ENCODE peak calls at places on chromosomes 12 and 14, in four cellular contexts. One of them, this sample, is unnamed.

GRCh38 chr14:73753887-73754880 is 40.0 kb upstream of the PNMA1 start:
- DNase-seq in neural progenitor cell: no peak
- DNase-seq in HCT116: no peak
- DNase-seq in uterus: no peak
- DNase-seq in this sample: no peak

GRCh38 chr14:90510208-90510607 is 113.4 kb downstream of the CALM1 start:
- DNase-seq in neural progenitor cell: no peak
- DNase-seq in HCT116: no peak
- DNase-seq in uterus: no peak
- DNase-seq in this sample: no peak

GRCh38 chr12:15212877-15213276 is 8.3 kb downstream of the RERG start:
- DNase-seq in neural progenitor cell: peak
- DNase-seq in HCT116: no peak
- DNase-seq in uterus: no peak
- DNase-seq in this sample: no peak

GRCh38 chr12:43210437-43211197 is 341.4 kb downstream of the ADAMTS20 start:
- DNase-seq in neural progenitor cell: no peak
- DNase-seq in HCT116: no peak
- DNase-seq in uterus: no peak
- DNase-seq in this sample: no peak

GRCh38 chr14:61608245-61609142 is 86.8 kb upstream of the HIF1A start:
- DNase-seq in neural progenitor cell: peak
- DNase-seq in HCT116: no peak
- DNase-seq in uterus: no peak
- DNase-seq in this sample: no peak

GRCh38 chr14:49050836-49051235 is 535.3 kb downstream of the RPS29 start:
- DNase-seq in neural progenitor cell: no peak
- DNase-seq in HCT116: no peak
- DNase-seq in uterus: no peak
- DNase-seq in this sample: no peak

GRCh38 chr14:71776463-71777359 is 155.5 kb upstream of the RGS6 start:
- DNase-seq in neural progenitor cell: peak
- DNase-seq in HCT116: no peak
- DNase-seq in uterus: no peak
- DNase-seq in this sample: no peak

GRCh38 chr14:56759633-56760032 is 50.6 kb downstream of the OTX2 start:
- DNase-seq in neural progenitor cell: no peak
- DNase-seq in HCT116: no peak
- DNase-seq in uterus: no peak
- DNase-seq in this sample: no peak

GRCh38 chr14:61470261-61470953 is 149.0 kb downstream of the PRKCH start:
- DNase-seq in neural progenitor cell: peak
- DNase-seq in HCT116: no peak
- DNase-seq in uterus: no peak
- DNase-seq in this sample: no peak

GRCh38 chr12:52285172-52285745 is 6.1 kb downstream of the KRT81 start:
- DNase-seq in neural progenitor cell: no peak
- DNase-seq in HCT116: no peak
- DNase-seq in uterus: no peak
- DNase-seq in this sample: no peak

GRCh38 chr14:88987516-88987915 is 163.1 kb downstream of the TTC8 start:
- DNase-seq in neural progenitor cell: no peak
- DNase-seq in HCT116: peak
- DNase-seq in uterus: no peak
- DNase-seq in this sample: no peak

GRCh38 chr12:128853321-128854197 is at the start of gene GLT1D1:
- DNase-seq in neural progenitor cell: peak
- DNase-seq in HCT116: no peak
- DNase-seq in uterus: no peak
- DNase-seq in this sample: no peak

GRCh38 chr12:57894577-57895292 is 46.6 kb upstream of the ATP23 start:
- DNase-seq in neural progenitor cell: no peak
- DNase-seq in HCT116: no peak
- DNase-seq in uterus: no peak
- DNase-seq in this sample: no peak

GRCh38 chr14:67359319-67359774 is 257 bp downstream of the ATP6V1D start:
- DNase-seq in neural progenitor cell: peak
- DNase-seq in HCT116: no peak
- DNase-seq in uterus: no peak
- DNase-seq in this sample: no peak

GRCh38 chr14:50410921-50411320 is 14.2 kb upstream of the CDKL1 start:
- DNase-seq in neural progenitor cell: no peak
- DNase-seq in HCT116: no peak
- DNase-seq in uterus: no peak
- DNase-seq in this sample: no peak

GRCh38 chr14:93107383-93107782 is 8.3 kb downstream of the ITPK1 start:
- DNase-seq in neural progenitor cell: no peak
- DNase-seq in HCT116: no peak
- DNase-seq in uterus: no peak
- DNase-seq in this sample: no peak

GRCh38 chr14:60163741-60164140 is 1.5 kb downstream of the DHRS7 start:
- DNase-seq in neural progenitor cell: peak
- DNase-seq in HCT116: no peak
- DNase-seq in uterus: no peak
- DNase-seq in this sample: no peak

GRCh38 chr14:88194531-88194930 is 128.5 kb downstream of the KCNK10 start:
- DNase-seq in neural progenitor cell: no peak
- DNase-seq in HCT116: no peak
- DNase-seq in uterus: no peak
- DNase-seq in this sample: no peak

GRCh38 chr12:11814362-11814761 is 164.9 kb downstream of the ETV6 start:
- DNase-seq in neural progenitor cell: no peak
- DNase-seq in HCT116: no peak
- DNase-seq in uterus: no peak
- DNase-seq in this sample: no peak

GRCh38 chr14:78412475-78412874 is 242.3 kb downstream of the NRXN3 start:
- DNase-seq in neural progenitor cell: no peak
- DNase-seq in HCT116: no peak
- DNase-seq in uterus: no peak
- DNase-seq in this sample: no peak

GRCh38 chr12:121719926-121720414 is 7.4 kb downstream of the TMEM120B start:
- DNase-seq in neural progenitor cell: no peak
- DNase-seq in HCT116: no peak
- DNase-seq in uterus: peak
- DNase-seq in this sample: no peak

GRCh38 chr14:69226736-69227135 is 33.2 kb upstream of the GALNT16 start:
- DNase-seq in neural progenitor cell: no peak
- DNase-seq in HCT116: no peak
- DNase-seq in uterus: no peak
- DNase-seq in this sample: no peak

GRCh38 chr12:78864483-78865296 is at the start of gene SYT1:
- DNase-seq in neural progenitor cell: peak
- DNase-seq in HCT116: no peak
- DNase-seq in uterus: peak
- DNase-seq in this sample: peak

GRCh38 chr14:54893151-54893760 is 9.4 kb downstream of the GCH1 start:
- DNase-seq in neural progenitor cell: peak
- DNase-seq in HCT116: peak
- DNase-seq in uterus: no peak
- DNase-seq in this sample: no peak

GRCh38 chr14:101819251-101819990 is 57.9 kb downstream of the PPP2R5C start:
- DNase-seq in neural progenitor cell: no peak
- DNase-seq in HCT116: no peak
- DNase-seq in uterus: no peak
- DNase-seq in this sample: no peak

GRCh38 chr12:72792889-72793288 is 520.7 kb downstream of the TRHDE start:
- DNase-seq in neural progenitor cell: no peak
- DNase-seq in HCT116: no peak
- DNase-seq in uterus: no peak
- DNase-seq in this sample: no peak

GRCh38 chr12:112439769-112440168 is 21.0 kb downstream of the PTPN11 start:
- DNase-seq in neural progenitor cell: no peak
- DNase-seq in HCT116: no peak
- DNase-seq in uterus: no peak
- DNase-seq in this sample: no peak

GRCh38 chr12:97944576-97944975 is 482.0 kb downstream of the RMST start:
- DNase-seq in neural progenitor cell: no peak
- DNase-seq in HCT116: no peak
- DNase-seq in uterus: no peak
- DNase-seq in this sample: no peak

GRCh38 chr14:104373055-104373854 is 206.3 kb upstream of the C14orf180 start:
- DNase-seq in neural progenitor cell: no peak
- DNase-seq in HCT116: no peak
- DNase-seq in uterus: no peak
- DNase-seq in this sample: no peak

GRCh38 chr12:109302358-109302757 is 6.7 kb downstream of the FOXN4 start:
- DNase-seq in neural progenitor cell: no peak
- DNase-seq in HCT116: no peak
- DNase-seq in uterus: no peak
- DNase-seq in this sample: no peak

GRCh38 chr12:20212658-20213387 is 155.5 kb upstream of the PDE3A start:
- DNase-seq in neural progenitor cell: peak
- DNase-seq in HCT116: peak
- DNase-seq in uterus: peak
- DNase-seq in this sample: peak

GRCh38 chr12:14960548-14961465 is 594 bp downstream of the ARHGDIB start:
- DNase-seq in neural progenitor cell: no peak
- DNase-seq in HCT116: no peak
- DNase-seq in uterus: no peak
- DNase-seq in this sample: no peak

GRCh38 chr12:50195832-50196231 is 28.7 kb upstream of the CERS5 start:
- DNase-seq in neural progenitor cell: no peak
- DNase-seq in HCT116: no peak
- DNase-seq in uterus: no peak
- DNase-seq in this sample: no peak

GRCh38 chr12:78120866-78121590 is 290.3 kb downstream of the NAV3 start:
- DNase-seq in neural progenitor cell: no peak
- DNase-seq in HCT116: peak
- DNase-seq in uterus: no peak
- DNase-seq in this sample: no peak

GRCh38 chr14:34930591-34931069 is 52.2 kb upstream of the SRP54 start:
- DNase-seq in neural progenitor cell: no peak
- DNase-seq in HCT116: no peak
- DNase-seq in uterus: no peak
- DNase-seq in this sample: no peak

GRCh38 chr14:72097173-72097783 is 165.0 kb downstream of the RGS6 start:
- DNase-seq in neural progenitor cell: no peak
- DNase-seq in HCT116: no peak
- DNase-seq in uterus: no peak
- DNase-seq in this sample: no peak

GRCh38 chr14:75049731-75050201 is 1.5 kb downstream of the MLH3 start:
- DNase-seq in neural progenitor cell: no peak
- DNase-seq in HCT116: no peak
- DNase-seq in uterus: no peak
- DNase-seq in this sample: no peak

GRCh38 chr14:84064296-84064695 is 1465.6 kb upstream of the FLRT2 start:
- DNase-seq in neural progenitor cell: no peak
- DNase-seq in HCT116: no peak
- DNase-seq in uterus: no peak
- DNase-seq in this sample: no peak
- TF ChIP-seq CTCF in neural progenitor cell: no peak
- TF ChIP-seq CTCF in HCT116: no peak
- TF ChIP-seq CTCF in uterus: no peak
- TF ChIP-seq CTCF in this sample: no peak

DNA sequence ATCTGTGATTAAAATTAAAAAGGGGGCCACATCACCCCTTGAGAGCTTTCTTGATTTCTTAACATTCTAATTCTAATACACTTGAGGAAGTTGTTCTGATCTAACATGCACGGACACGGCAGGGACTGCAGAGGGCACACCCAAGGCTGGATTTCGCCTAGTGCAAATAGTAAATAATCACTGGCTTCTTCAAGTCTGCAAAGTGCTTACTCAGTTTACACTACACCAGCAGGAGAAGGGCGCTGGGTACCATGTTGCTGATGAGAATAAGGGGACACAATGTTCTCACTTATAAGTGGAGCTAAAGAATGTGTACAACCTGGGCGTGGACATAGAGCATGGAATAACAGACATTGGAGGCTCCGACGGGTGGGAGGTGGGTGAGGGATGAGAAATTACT is 34.2 kb downstream of the TBX5 start:
- DNase-seq in neural progenitor cell: no peak
- DNase-seq in HCT116: no peak
- DNase-seq in uterus: no peak
- DNase-seq in this sample: no peak
- TF ChIP-seq CTCF in neural progenitor cell: no peak
- TF ChIP-seq CTCF in HCT116: no peak
- TF ChIP-seq CTCF in uterus: no peak
- TF ChIP-seq CTCF in this sample: no peak

GRCh38 chr12:108060054-108060453 is 69.0 kb upstream of the WSCD2 start:
- DNase-seq in neural progenitor cell: no peak
- DNase-seq in HCT116: no peak
- DNase-seq in uterus: no peak
- DNase-seq in this sample: no peak

GRCh38 chr12:108066583-108067234 is 62.4 kb upstream of the WSCD2 start:
- DNase-seq in neural progenitor cell: no peak
- DNase-seq in HCT116: peak
- DNase-seq in uterus: no peak
- DNase-seq in this sample: no peak

GRCh38 chr12:108065061-108065460 is 64.0 kb upstream of the WSCD2 start:
- DNase-seq in neural progenitor cell: no peak
- DNase-seq in HCT116: no peak
- DNase-seq in uterus: no peak
- DNase-seq in this sample: no peak

GRCh38 chr12:108060910-108061309 is 68.2 kb upstream of the WSCD2 start:
- DNase-seq in neural progenitor cell: no peak
- DNase-seq in HCT116: no peak
- DNase-seq in uterus: no peak
- DNase-seq in this sample: no peak

GRCh38 chr12:108063192-108063591 is 65.9 kb upstream of the WSCD2 start:
- DNase-seq in neural progenitor cell: peak
- DNase-seq in HCT116: peak
- DNase-seq in uterus: no peak
- DNase-seq in this sample: no peak
- TF ChIP-seq CTCF in neural progenitor cell: peak
- TF ChIP-seq CTCF in HCT116: peak
- TF ChIP-seq CTCF in uterus: no peak
- TF ChIP-seq CTCF in this sample: no peak

GRCh38 chr14:39768579-39768978 is 336.3 kb upstream of the FBXO33 start:
- DNase-seq in neural progenitor cell: no peak
- DNase-seq in HCT116: no peak
- DNase-seq in uterus: no peak
- DNase-seq in this sample: no peak

GRCh38 chr14:39766397-39767000 is 334.3 kb upstream of the FBXO33 start:
- DNase-seq in neural progenitor cell: no peak
- DNase-seq in HCT116: no peak
- DNase-seq in uterus: no peak
- DNase-seq in this sample: no peak

GRCh38 chr14:39763402-39763890 is 331.2 kb upstream of the FBXO33 start:
- DNase-seq in neural progenitor cell: no peak
- DNase-seq in HCT116: no peak
- DNase-seq in uterus: no peak
- DNase-seq in this sample: no peak

GRCh38 chr14:39765676-39766075 is 333.4 kb upstream of the FBXO33 start:
- DNase-seq in neural progenitor cell: no peak
- DNase-seq in HCT116: no peak
- DNase-seq in uterus: no peak
- DNase-seq in this sample: no peak

GRCh38 chr14:39762576-39763401 is 330.6 kb upstream of the FBXO33 start:
- DNase-seq in neural progenitor cell: no peak
- DNase-seq in HCT116: no peak
- DNase-seq in uterus: no peak
- DNase-seq in this sample: no peak
- TF ChIP-seq CTCF in neural progenitor cell: no peak
- TF ChIP-seq CTCF in HCT116: no peak
- TF ChIP-seq CTCF in uterus: no peak
- TF ChIP-seq CTCF in this sample: no peak

This sample was measured in omental fat pad.